ENCODE peak calls at places on chromosome 9, in five cellular contexts. H is M059J, P is left ventricle myocardium inferior, C is glutamatergic neuron, N is ELR. O is an unnamed sample.

GRCh38 chr9:130501645-130502044 is 56.9 kb downstream of the ASS1 start:
- DNase-seq in P (no peak), H (no peak), C (no peak), N (no peak), O (no peak)

GRCh38 chr9:131630206-131630831 is 85.0 kb downstream of the PRRT1B start:
- DNase-seq in C (no peak), N (no peak), H (no peak), P (no peak), O (no peak)

GRCh38 chr9:34169125-34169524 is 9.7 kb upstream of the UBAP1 start:
- DNase-seq in P (no peak), H (no peak), N (no peak), C (no peak), O (no peak)

GRCh38 chr9:91131433-91131839 is 230.3 kb downstream of the AUH start:
- DNase-seq in P (no peak), C (no peak), H (peak; percentile 95), N (peak; percentile 98), O (no peak)

GRCh38 chr9:127793093-127793708 is 7.4 kb downstream of the CDK9 start:
- DNase-seq in P (no peak), H (peak; percentile 58), C (no peak), N (peak; percentile 32), O (no peak)

GRCh38 chr9:4538107-4538506 is 47.8 kb downstream of the SLC1A1 start:
- DNase-seq in C (no peak), P (no peak), N (no peak), H (no peak), O (no peak)

GRCh38 chr9:128845186-128845931 is 15.8 kb upstream of the SPOUT1 start:
- DNase-seq in P (no peak), N (no peak), C (peak; percentile 75), H (no peak), O (no peak)

GRCh38 chr9:83521017-83521810 is 17.0 kb downstream of the FRMD3 start:
- DNase-seq in P (no peak), C (no peak), H (peak; percentile 81), N (no peak), O (no peak)

GRCh38 chr9:99752710-99753109 is 69.0 kb upstream of the NR4A3 start:
- DNase-seq in N (peak; percentile 81), P (no peak), C (no peak), H (peak; percentile 70), O (no peak)

GRCh38 chr9:129828051-129828450 is 4.1 kb upstream of the TOR1A start:
- DNase-seq in P (no peak), C (no peak), N (no peak), H (no peak), O (no peak)

GRCh38 chr9:97388721-97389238 is 23.1 kb upstream of the TDRD7 start:
- DNase-seq in P (no peak), C (no peak), N (peak; percentile 66), H (peak; percentile 47), O (no peak)

GRCh38 chr9:133594310-133594709 is 14.9 kb downstream of the FAM163B start:
- DNase-seq in H (no peak), N (no peak), P (no peak), C (no peak), O (no peak)

GRCh38 chr9:117375956-117376355 is 38.9 kb downstream of the ASTN2 start:
- DNase-seq in P (no peak), C (no peak), H (no peak), N (no peak), O (no peak)

GRCh38 chr9:109046346-109046745 is 33.0 kb upstream of the CTNNAL1 start:
- DNase-seq in P (no peak), C (no peak), N (no peak), H (no peak), O (no peak)

GRCh38 chr9:89666364-89666763 is 61.6 kb downstream of the GADD45G start:
- DNase-seq in H (no peak), P (no peak), C (no peak), N (no peak), O (no peak)

GRCh38 chr9:109050444-109050843 is 37.1 kb upstream of the CTNNAL1 start:
- DNase-seq in N (no peak), H (no peak), P (no peak), C (no peak), O (no peak)

GRCh38 chr9:24045150-24045549 is 219.1 kb upstream of the ELAVL2 start:
- DNase-seq in P (no peak), C (no peak), H (peak; percentile 7), N (no peak), O (no peak)

GRCh38 chr9:95999390-95999789 is 123.9 kb downstream of the ERCC6L2 start:
- DNase-seq in H (no peak), N (no peak), C (no peak), P (no peak), O (no peak)

GRCh38 chr9:130869250-130869649 is 27.4 kb downstream of the QRFP start:
- DNase-seq in P (peak; percentile 79), C (no peak), H (no peak), N (no peak), O (no peak)

GRCh38 chr9:27924502-27924901 is 351.2 kb upstream of the C9orf72 start:
- DNase-seq in N (no peak), H (no peak), C (no peak), P (no peak), O (no peak)

GRCh38 chr9:2230362-2230761 is 215.2 kb downstream of the SMARCA2 start:
- DNase-seq in C (no peak), H (no peak), N (no peak), P (no peak), O (no peak)

O was measured in GOT3.